ENCODE peak calls at places on chromosomes 3 and 15, in seven cellular contexts. O is brain microvascular endothelial cell, A is foreskin fibroblast, S is neuronal stem cell, K is GM04504, F is AML-193, Q is AG09309. J is an unnamed sample.

GRCh38 chr15:25175789-25176615 is 221.2 kb downstream of the SNRPN start:
- DNase-seq in O (no peak), A (no peak), S (no peak), K (no peak), F (no peak), Q (no peak), J (no peak)

GRCh38 chr3:9933561-9934234 is at the start of gene CRELD1:
- DNase-seq in O (peak), A (peak), S (peak), K (peak), F (peak), Q (no peak), J (peak)

GRCh38 chr3:108420926-108421325 is 89.5 kb downstream of the MYH15 start:
- DNase-seq in O (peak), A (peak), S (no peak), K (peak), F (no peak), Q (peak), J (peak)

GRCh38 chr15:55253580-55253979 is 36.0 kb downstream of the RAB27A start:
- DNase-seq in O (peak), A (peak), S (no peak), K (no peak), F (peak), Q (peak), J (peak)

GRCh38 chr3:162507397-162507796 is 1010.8 kb downstream of the OTOL1 start:
- DNase-seq in O (no peak), A (peak), S (no peak), K (no peak), F (no peak), Q (no peak), J (no peak)

GRCh38 chr3:11847607-11848006 is 922 bp upstream of the TAMM41 start:
- DNase-seq in O (no peak), A (no peak), S (no peak), K (no peak), F (no peak), Q (no peak), J (no peak)

GRCh38 chr3:138879541-138880380 is 45.0 kb upstream of the PIK3CB start:
- DNase-seq in O (no peak), A (no peak), S (no peak), K (no peak), F (no peak), Q (no peak), J (no peak)

GRCh38 chr15:31487811-31488436 is 161.3 kb downstream of the KLF13 start:
- DNase-seq in O (peak), A (peak), S (no peak), K (no peak), F (no peak), Q (peak), J (no peak)

GRCh38 chr3:57796261-57796660 is 40.2 kb downstream of the SLMAP start:
- DNase-seq in O (no peak), A (peak), S (no peak), K (no peak), F (no peak), Q (no peak), J (no peak)

GRCh38 chr3:40044487-40044886 is 235.1 kb downstream of the MYRIP start:
- DNase-seq in O (peak), A (peak), S (no peak), K (peak), F (no peak), Q (peak), J (peak)

GRCh38 chr15:60721706-60722105 is 242.8 kb upstream of the ICE2 start:
- DNase-seq in O (peak), A (peak), S (no peak), K (no peak), F (no peak), Q (no peak), J (no peak)

GRCh38 chr3:172224560-172225214 is 185.3 kb downstream of the FNDC3B start:
- DNase-seq in O (no peak), A (no peak), S (no peak), K (no peak), F (no peak), Q (no peak), J (no peak)